ENCODE peak calls at places on chromosome 15, in nine cellular contexts. I, P, Z, J, A, X, G, H and W are unnamed samples. For H3K9me3, the result is how much of the 10 kb centered on the place peaks cover.

GRCh38 chr15:96728591-96728990 is 398.1 kb downstream of the NR2F2 start:
- DNase-seq in P (no peak), H (no peak), X (no peak), G (no peak), I (no peak), J (no peak), Z (no peak), A (no peak), W (no peak)

GRCh38 chr15:79372428-79372827 is 59.7 kb upstream of the MINAR1 start:
- DNase-seq in A (no peak), Z (no peak), H (no peak), X (no peak), G (no peak), P (no peak), I (no peak), J (no peak), W (no peak)

GRCh38 chr15:33028495-33028894 is 166.0 kb downstream of the FMN1 start:
- DNase-seq in Z (no peak), H (no peak), X (peak), I (no peak), G (no peak), J (peak), P (no peak), A (no peak), W (no peak)

GRCh38 chr15:60966316-60966715 is 262.8 kb downstream of the RORA start:
- DNase-seq in Z (no peak), I (no peak), X (no peak), P (no peak), H (no peak), G (no peak), J (no peak), A (no peak), W (no peak)

GRCh38 chr15:35657679-35658201 is 111.8 kb upstream of the DPH6 start:
- DNase-seq in J (no peak), P (no peak), G (no peak), H (no peak), A (no peak), Z (no peak), I (no peak), X (no peak), W (no peak)

GRCh38 chr15:44812029-44812517 is 75.7 kb downstream of the TRIM69 start:
- DNase-seq in Z (no peak), J (peak), A (peak), X (no peak), I (no peak), H (no peak), G (peak), P (no peak), W (no peak)

GRCh38 chr15:77815015-77815414 is 182.3 kb upstream of the LINGO1 start:
- DNase-seq in A (no peak), Z (no peak), H (no peak), I (no peak), P (no peak), X (no peak), G (no peak), J (no peak), W (no peak)

GRCh38 chr15:100328796-100329195 is 13.0 kb downstream of the ADAMTS17 start:
- DNase-seq in A (no peak), P (no peak), G (no peak), Z (no peak), I (no peak), J (no peak), X (no peak), H (no peak), W (no peak)

GRCh38 chr15:77507911-77508310 is 87.2 kb downstream of the HMG20A start:
- DNase-seq in A (peak), J (peak), Z (peak), I (no peak), X (peak), P (no peak), H (no peak), G (no peak), W (no peak)

GRCh38 chr15:67199391-67199790 is 55.1 kb downstream of the AAGAB start:
- DNase-seq in H (no peak), X (no peak), G (no peak), Z (no peak), A (no peak), J (no peak), P (no peak), I (no peak), W (no peak)

GRCh38 chr15:39584662-39585393 is 3.9 kb downstream of the THBS1 start:
- DNase-seq in H (no peak), A (no peak), I (no peak), X (no peak), G (no peak), Z (no peak), J (no peak), P (no peak), W (no peak)

GRCh38 chr15:82298520-82298919 is 35.9 kb downstream of the SAXO2 start:
- DNase-seq in P (no peak), G (no peak), X (peak), H (no peak), Z (no peak), J (no peak), I (peak), A (no peak), W (peak)

GRCh38 chr15:64344651-64345262 is 11.2 kb downstream of the CSNK1G1 start:
- DNase-seq in P (no peak), X (no peak), I (no peak), G (no peak), H (no peak), J (no peak), Z (no peak), A (no peak), W (no peak)

GRCh38 chr15:57031605-57032004 is 113.2 kb downstream of the TCF12 start:
- DNase-seq in P (no peak), A (no peak), X (peak), I (no peak), J (no peak), G (no peak), H (no peak), Z (peak), W (no peak)

GRCh38 chr15:101320501-101321052 is 25.5 kb upstream of the SNRPA1 start:
- DNase-seq in I (peak), G (no peak), Z (no peak), J (peak), H (peak), P (no peak), A (no peak), X (peak), W (peak)

GRCh38 chr15:100107606-100108225 is 234.1 kb downstream of the ADAMTS17 start:
- DNase-seq in X (no peak), I (no peak), J (no peak), P (no peak), G (no peak), A (no peak), H (no peak), Z (no peak), W (no peak)

GRCh38 chr15:28892789-28893610 is 7.2 kb downstream of the APBA2 start:
- DNase-seq in A (no peak), G (no peak), X (no peak), Z (no peak), H (no peak), I (no peak), J (no peak), P (no peak), W (no peak)

DNA sequence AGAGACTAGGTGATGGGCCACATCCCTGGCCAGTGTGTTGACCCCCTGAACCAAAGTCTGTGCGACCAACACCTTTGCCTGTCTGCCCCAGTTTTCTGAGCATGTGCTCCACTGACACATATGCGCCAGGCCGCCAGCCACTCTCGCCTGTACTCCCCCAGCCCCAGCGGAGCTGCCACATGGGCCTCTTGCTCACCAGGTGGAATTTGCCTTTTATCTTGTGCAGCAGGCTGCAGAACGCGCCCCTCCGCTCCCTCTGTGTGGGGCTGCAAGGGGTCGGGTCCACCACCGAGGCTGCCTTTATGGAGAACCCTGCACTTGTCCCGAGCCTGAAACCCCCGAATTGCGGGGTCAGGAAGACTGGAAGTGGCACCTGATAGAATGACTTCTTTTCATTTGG is 405.7 kb upstream of the NPAP1 start:
- DNase-seq in G (no peak), H (no peak), I (no peak), J (no peak), P (no peak), Z (no peak), A (no peak), X (no peak), W (no peak)
- H3K9me3 ChIP-seq in G (under half), H (under half), I (under half), J (under half), P (under half), Z (under half), A (under half), X (under half), W (under half)

GRCh38 chr15:20658024-20658423 is 116.4 kb upstream of the GOLGA6L6 start:
- DNase-seq in Z (no peak), J (no peak), I (no peak), X (no peak), H (no peak), P (no peak), A (no peak), G (no peak), W (no peak)

GRCh38 chr15:20657084-20657483 is 115.5 kb upstream of the GOLGA6L6 start:
- DNase-seq in J (no peak), H (no peak), X (no peak), P (no peak), A (no peak), Z (no peak), G (no peak), I (no peak), W (no peak)

DNA sequence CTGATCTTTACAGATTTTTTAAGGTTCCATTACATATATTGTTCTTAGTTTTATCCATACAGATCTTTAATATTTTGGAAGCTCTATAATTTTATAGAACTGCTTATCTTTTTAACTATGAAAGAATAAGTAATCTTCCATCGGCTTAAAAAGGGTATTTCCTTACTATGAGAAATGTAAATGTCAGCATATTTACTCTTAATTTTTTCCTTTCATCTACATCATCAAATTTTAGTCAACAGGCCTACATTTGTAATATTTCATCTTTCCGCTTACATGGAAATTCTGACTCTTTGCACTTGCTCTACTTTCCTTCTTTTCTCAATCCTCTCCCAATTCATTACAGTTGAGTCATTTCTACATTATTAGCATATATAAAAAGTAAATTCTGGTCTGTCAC is 111.3 kb upstream of the GOLGA6L6 start:
- DNase-seq in X (no peak), J (no peak), A (no peak), Z (no peak), P (no peak), G (no peak), H (no peak), I (no peak), W (no peak)
- H3K9me3 ChIP-seq in X (under half), J (under half), A (under half), Z (under half), P (under half), G (under half), H (under half), I (under half), W (under half)

DNA sequence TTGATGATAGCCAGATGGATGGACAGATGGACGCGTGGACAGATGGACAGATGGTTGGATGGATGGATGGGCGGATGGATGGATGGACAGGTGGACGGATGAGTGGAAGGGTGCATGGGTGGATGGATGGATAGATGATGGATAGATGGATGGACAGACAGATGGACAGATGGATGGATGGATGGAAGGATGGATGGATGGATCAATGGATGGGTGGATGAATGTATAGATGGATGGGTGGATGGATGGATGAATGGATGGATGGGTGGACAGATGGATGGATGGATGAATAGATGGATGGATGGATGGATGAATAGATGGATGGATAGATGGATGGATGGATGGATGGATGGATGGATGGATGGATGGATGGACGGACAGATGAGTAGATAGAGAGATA is 40.9 kb downstream of the GABRB3 start:
- DNase-seq in Z (no peak), P (no peak), A (no peak), I (no peak), G (no peak), J (no peak), H (no peak), X (no peak), W (no peak)
- H3K9me3 ChIP-seq in Z (under half), P (under half), A (under half), I (under half), G (under half), J (under half), H (under half), X (under half), W (under half)

GRCh38 chr15:22227411-22227810 is 147.1 kb downstream of the OR4M2 start:
- DNase-seq in J (no peak), X (no peak), P (no peak), Z (no peak), G (no peak), A (peak), H (no peak), I (no peak), W (no peak)

GRCh38 chr15:22232675-22233074 is 152.3 kb downstream of the OR4M2 start:
- DNase-seq in G (no peak), I (no peak), X (no peak), P (no peak), H (no peak), J (no peak), Z (no peak), A (no peak), W (no peak)

GRCh38 chr15:22227961-22228762 is 147.8 kb downstream of the OR4M2 start:
- DNase-seq in P (no peak), X (no peak), A (no peak), I (no peak), J (no peak), Z (no peak), H (no peak), G (no peak), W (no peak)

GRCh38 chr15:22231603-22232002 is 151.3 kb downstream of the OR4M2 start:
- DNase-seq in A (peak), I (no peak), G (no peak), Z (no peak), X (no peak), P (no peak), J (no peak), H (no peak), W (no peak)

GRCh38 chr15:22229971-22230815 is 149.9 kb downstream of the OR4M2 start:
- DNase-seq in J (no peak), Z (no peak), P (no peak), I (no peak), H (no peak), G (no peak), X (no peak), A (no peak), W (no peak)
- H3K9me3 ChIP-seq in J (under half), Z (under half), P (under half), I (under half), H (under half), G (under half), X (under half), A (under half), W (under half)

GRCh38 chr15:27067175-27067574 is 96.2 kb downstream of the GABRG3 start:
- DNase-seq in P (no peak), H (no peak), I (no peak), J (no peak), G (no peak), X (no peak), A (no peak), Z (no peak), W (no peak)
- H3K9me3 ChIP-seq in P (under half), H (under half), I (under half), J (under half), G (under half), X (under half), A (under half), Z (under half), W (under half)

GRCh38 chr15:94882071-94882712 is 650.8 kb downstream of the MCTP2 start:
- DNase-seq in A (no peak), J (no peak), H (no peak), Z (no peak), P (no peak), I (no peak), X (no peak), G (no peak), W (no peak)
- H3K9me3 ChIP-seq in A (under half), J (half or more), H (under half), Z (under half), P (under half), I (under half), X (under half), G (under half), W (under half)

DNA sequence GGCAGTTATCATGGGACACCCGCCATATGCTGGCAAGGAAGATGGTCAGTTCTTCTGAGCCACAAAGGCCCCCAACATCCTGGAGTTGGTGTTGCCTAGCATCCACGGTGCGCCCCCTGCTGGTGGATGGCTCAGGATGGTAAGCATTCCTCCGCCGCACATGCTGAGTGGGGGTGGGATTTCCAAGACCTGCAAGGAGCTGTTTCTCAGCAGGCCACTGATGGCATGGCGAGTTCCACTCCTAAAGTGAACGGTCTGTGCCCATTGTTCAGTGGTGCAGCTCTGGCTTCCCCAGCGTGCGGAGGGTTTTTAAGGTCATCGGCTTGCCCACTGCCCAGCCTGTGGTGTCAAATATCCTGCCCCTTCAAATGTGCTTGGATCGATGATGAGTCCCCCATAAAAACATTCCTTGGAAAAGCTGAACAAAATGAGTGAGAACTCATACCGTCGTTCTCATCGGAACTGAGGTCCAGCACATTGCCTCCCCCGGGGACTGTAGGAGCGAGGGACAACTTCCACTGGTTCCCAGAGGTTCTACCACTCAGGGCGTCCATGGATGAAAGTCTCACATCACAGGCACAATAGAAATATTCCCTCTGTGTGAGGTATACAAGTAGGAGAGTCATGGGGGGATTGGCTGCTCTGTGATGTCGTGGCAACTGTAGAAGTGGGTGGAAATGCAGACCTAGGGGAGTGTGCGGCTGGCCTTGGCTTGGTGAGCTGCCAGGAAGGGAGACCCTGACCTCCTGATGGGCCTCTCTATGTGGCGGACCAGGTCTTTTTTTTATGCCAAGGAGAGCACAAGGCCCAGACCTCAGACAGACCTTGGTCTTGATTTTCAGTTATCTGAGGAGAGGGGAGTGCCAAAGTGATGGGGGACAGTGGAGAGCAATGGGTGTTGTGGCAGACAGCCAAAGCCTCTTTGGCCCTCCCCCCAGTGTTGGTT is 102.0 kb downstream of the SNRPN start:
- DNase-seq in I (no peak), J (no peak), A (peak), P (no peak), G (no peak), X (no peak), Z (no peak), H (no peak), W (no peak)
- H3K9me3 ChIP-seq in I (half or more), J (half or more), A (half or more), P (half or more), G (half or more), X (half or more), Z (half or more), H (half or more), W (half or more)

DNA sequence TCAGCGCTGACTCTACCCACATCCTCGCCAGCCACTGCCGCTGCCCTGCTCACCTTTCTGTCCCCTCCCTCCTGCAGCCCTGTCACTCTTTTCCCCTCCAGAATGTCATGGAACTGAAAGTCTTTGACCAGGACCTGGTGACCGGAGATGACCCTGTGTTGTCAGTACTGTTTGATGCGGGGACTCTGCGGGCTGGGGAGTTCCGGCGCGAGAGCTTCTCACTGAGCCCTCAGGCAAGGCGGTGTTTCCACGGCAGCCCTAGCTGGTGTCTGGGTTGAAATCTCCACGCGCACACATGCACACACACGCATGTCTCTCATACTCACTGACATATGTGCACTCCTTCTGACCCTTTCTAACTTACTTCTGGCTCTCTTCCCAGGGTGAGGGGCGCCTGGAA is 2.0 kb downstream of the PLA2G4B start:
- DNase-seq in J (no peak), A (no peak), G (no peak), H (no peak), P (no peak), X (no peak), I (no peak), Z (no peak), W (no peak)
- H3K9me3 ChIP-seq in J (under half), A (under half), G (under half), H (under half), P (under half), X (under half), I (under half), Z (under half), W (under half)

DNA sequence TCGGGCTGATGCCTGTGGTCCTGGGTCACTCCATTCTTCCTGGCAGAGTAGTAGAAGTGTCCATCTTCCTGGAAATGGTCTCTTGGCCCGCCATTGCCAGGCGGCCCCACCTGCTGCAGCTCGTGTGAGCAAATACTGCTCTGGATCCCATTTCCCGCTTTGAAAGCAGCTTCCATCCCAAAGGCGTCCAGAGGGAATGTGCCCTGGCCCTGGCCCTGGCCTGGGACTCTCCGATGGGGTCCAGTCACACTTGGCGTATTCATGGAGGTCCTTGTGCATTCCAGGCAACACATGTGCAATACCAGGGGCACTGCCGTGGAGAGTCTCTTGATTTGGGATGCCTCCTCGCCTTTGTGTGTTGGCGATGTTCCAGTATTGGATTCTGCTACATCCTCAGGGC is 111.1 kb downstream of the SNRPN start:
- DNase-seq in G (no peak), H (no peak), J (no peak), I (no peak), X (no peak), A (no peak), P (no peak), Z (no peak), W (no peak)
- H3K9me3 ChIP-seq in G (half or more), H (half or more), J (half or more), I (half or more), X (half or more), A (half or more), P (half or more), Z (half or more), W (half or more)